ENCODE peak calls at places on chromosomes 3 and 15, in eight cellular contexts. I is activated T-helper 9 cell treated with anti-CD3 and anti-CD28 coated beads, Interleukin-2, amount 50 U/mL, for 16 hours; L is endothelial cell; W is GM20000; A is left lobe of liver; K is GM04503; J is T-cell; F is body of pancreas. N is an unnamed sample.

GRCh38 chr3:165797551-165797950 is 39.7 kb downstream of the BCHE start:
- DNase-seq in A (peak; percentile 66), L (no peak), F (no peak), I (no peak), K (no peak), J (no peak), W (no peak), N (no peak)

GRCh38 chr3:141313091-141313683 is 55.1 kb upstream of the ZBTB38 start:
- DNase-seq in I (no peak), F (no peak), J (no peak), K (no peak), W (no peak), A (no peak), L (no peak), N (no peak)

GRCh38 chr3:16741103-16741758 is 136.0 kb upstream of the DAZL start:
- DNase-seq in L (no peak), J (no peak), K (no peak), F (no peak), I (no peak), W (no peak), A (no peak), N (no peak)

GRCh38 chr3:134009345-134010000 is 20.3 kb downstream of the SLCO2A1 start:
- DNase-seq in K (peak; percentile 51), F (no peak), I (no peak), A (no peak), W (no peak), J (no peak), L (no peak), N (no peak)

GRCh38 chr3:39907981-39908380 is 98.6 kb downstream of the MYRIP start:
- DNase-seq in A (no peak), L (no peak), J (no peak), W (no peak), K (no peak), I (no peak), F (peak; percentile 43), N (no peak)

GRCh38 chr3:177026505-177027277 is 170.6 kb downstream of the TBL1XR1 start:
- DNase-seq in J (no peak), I (no peak), A (no peak), F (no peak), K (no peak), L (no peak), W (no peak), N (no peak)

GRCh38 chr3:67375961-67376360 is 278.5 kb downstream of the SUCLG2 start:
- DNase-seq in K (no peak), L (no peak), W (no peak), J (no peak), F (no peak), A (no peak), I (no peak), N (no peak)

GRCh38 chr15:45401665-45402161 is 23.4 kb upstream of the GATM start:
- DNase-seq in L (no peak), I (no peak), F (no peak), A (no peak), W (no peak), J (no peak), K (no peak), N (no peak)

GRCh38 chr3:160448845-160449659 is 534 bp downstream of the TRIM59 start:
- DNase-seq in W (peak; percentile 68), F (no peak), J (peak; percentile 28), K (no peak), I (no peak), L (no peak), A (no peak), N (no peak)

GRCh38 chr3:46759239-46760152 is 41.8 kb upstream of the PRSS50 start:
- DNase-seq in W (no peak), J (no peak), A (no peak), F (no peak), I (no peak), L (no peak), K (no peak), N (no peak)

GRCh38 chr15:51708013-51708412 is 26.7 kb downstream of the SCG3 start:
- DNase-seq in L (no peak), A (no peak), K (no peak), I (no peak), F (peak; percentile 50), J (no peak), W (no peak), N (no peak)

GRCh38 chr3:94928921-94929320 is 866.1 kb downstream of the NSUN3 start:
- DNase-seq in J (no peak), L (no peak), A (no peak), W (no peak), I (no peak), F (no peak), K (no peak), N (peak; percentile 1)

GRCh38 chr3:45612918-45613602 is 18.5 kb downstream of the LIMD1 start:
- DNase-seq in J (no peak), F (no peak), W (peak; percentile 28), L (no peak), A (no peak), I (no peak), K (no peak), N (no peak)

GRCh38 chr3:186021673-186022362 is 84.0 kb upstream of the TRA2B start:
- DNase-seq in I (no peak), F (no peak), L (no peak), W (no peak), A (no peak), K (peak; percentile 93), J (no peak), N (no peak)

GRCh38 chr15:60392601-60392985 is 5.2 kb downstream of the ANXA2 start:
- DNase-seq in L (no peak), F (no peak), W (peak; percentile 28), A (no peak), K (peak; percentile 69), J (peak; percentile 17), I (no peak), N (peak; percentile 77)

GRCh38 chr3:52226229-52226817 is 878 bp upstream of the TLR9 start:
- DNase-seq in W (no peak), I (no peak), J (no peak), K (no peak), A (no peak), F (no peak), L (no peak), N (no peak)

GRCh38 chr15:28979208-28979891 is 93.6 kb downstream of the APBA2 start:
- DNase-seq in J (no peak), K (no peak), L (no peak), F (no peak), A (no peak), I (no peak), W (no peak), N (no peak)

GRCh38 chr3:162491957-162492356 is 995.3 kb downstream of the OTOL1 start:
- DNase-seq in I (no peak), F (no peak), K (no peak), A (no peak), L (no peak), J (no peak), W (no peak), N (no peak)

GRCh38 chr15:23561914-23562313 is 3.6 kb upstream of the MKRN3 start:
- DNase-seq in W (no peak), A (no peak), L (no peak), F (no peak), K (no peak), I (no peak), J (no peak), N (no peak)

GRCh38 chr15:33154366-33155166 is 39.9 kb downstream of the FMN1 start:
- DNase-seq in J (no peak), F (no peak), W (no peak), I (no peak), A (no peak), L (no peak), K (peak; percentile 86), N (no peak)

GRCh38 chr3:20405731-20406130 is 219.7 kb upstream of the SGO1 start:
- DNase-seq in F (no peak), L (no peak), A (no peak), K (peak; percentile 24), I (no peak), W (no peak), J (no peak), N (no peak)

GRCh38 chr15:55799287-55800212 is 56.6 kb upstream of the PRTG start:
- DNase-seq in J (no peak), L (peak; percentile 83), K (no peak), I (no peak), F (no peak), W (peak; percentile 59), A (no peak), N (no peak)

GRCh38 chr15:35751421-35752133 is 205.6 kb upstream of the DPH6 start:
- DNase-seq in L (peak; percentile 80), F (peak; percentile 77), K (no peak), J (peak; percentile 22), I (no peak), A (peak; percentile 71), W (peak; percentile 44), N (no peak)

GRCh38 chr3:7750296-7750695 is 751.3 kb upstream of the LMCD1 start:
- DNase-seq in K (no peak), W (no peak), F (no peak), L (no peak), J (no peak), A (no peak), I (no peak), N (no peak)

GRCh38 chr15:70248116-70249025 is 150.7 kb upstream of the TLE3 start:
- DNase-seq in F (no peak), I (no peak), A (no peak), J (no peak), K (no peak), L (peak; percentile 26), W (no peak), N (no peak)

GRCh38 chr3:143000525-143000924 is 845 bp upstream of the U2SURP start:
- DNase-seq in W (no peak), A (no peak), K (no peak), J (no peak), F (no peak), I (no peak), L (no peak), N (no peak)

GRCh38 chr3:173037840-173038483 is 103.1 kb downstream of the SPATA16 start:
- DNase-seq in K (no peak), J (no peak), F (no peak), A (no peak), I (no peak), W (no peak), L (no peak), N (no peak)

GRCh38 chr3:86978111-86978528 is 12.8 kb downstream of the VGLL3 start:
- DNase-seq in F (no peak), K (peak; percentile 63), J (no peak), I (no peak), L (no peak), A (no peak), W (no peak), N (no peak)

GRCh38 chr3:28745436-28745835 is 396.8 kb upstream of the AZI2 start:
- DNase-seq in K (no peak), I (no peak), A (no peak), W (no peak), L (no peak), F (no peak), J (no peak), N (no peak)

GRCh38 chr15:89451846-89452245 is 44.5 kb downstream of the RHCG start:
- DNase-seq in I (no peak), A (no peak), F (no peak), L (no peak), W (no peak), K (no peak), J (no peak), N (no peak)

GRCh38 chr3:153734777-153735551 is 386.2 kb upstream of the ARHGEF26 start:
- DNase-seq in A (no peak), K (peak; percentile 32), W (no peak), L (no peak), J (no peak), F (no peak), I (no peak), N (no peak)

GRCh38 chr15:33089878-33090757 is 104.4 kb downstream of the FMN1 start:
- DNase-seq in A (no peak), J (no peak), I (no peak), L (no peak), K (peak; percentile 35), W (no peak), F (no peak), N (no peak)

GRCh38 chr3:181549266-181549665 is 162.5 kb upstream of the SOX2 start:
- DNase-seq in A (no peak), J (no peak), L (no peak), I (no peak), W (no peak), F (no peak), K (no peak), N (no peak)

GRCh38 chr15:97968380-97968779 is 7.9 kb downstream of the ARRDC4 start:
- DNase-seq in A (no peak), W (no peak), J (no peak), F (no peak), I (no peak), K (peak; percentile 91), L (no peak), N (no peak)